ENCODE peak calls at places on chromosomes 16 and 17, in ten cellular contexts. One of them, this sample, is unnamed.

GRCh38 chr17:21275047-21275578 is 9.4 kb upstream of the MAP2K3 start:
- DNase-seq in stimulated activated CD4-positive, alpha-beta T cell treated with anti-CD3 and anti-CD28 coated beads, Interleukin-4, amount 100 ng/mL, for 4 hours: no peak
- DNase-seq in activated naive CD8-positive, alpha-beta T cell treated with anti-CD3 and anti-CD28 coated beads for 36 hours: no peak
- DNase-seq in KG1: no peak
- DNase-seq in A549: no peak
- DNase-seq in iPS DF 6.9: no peak
- DNase-seq in type B pancreatic cell: no peak
- DNase-seq in left colon: no peak
- DNase-seq in pulmonary artery endothelial cell: no peak
- DNase-seq in CD8-positive, alpha-beta memory T cell: no peak
- DNase-seq in this sample: no peak

GRCh38 chr16:85460983-85461813 is 151.9 kb upstream of the GSE1 start:
- DNase-seq in KG1: no peak
- DNase-seq in CD8-positive, alpha-beta memory T cell: no peak
- DNase-seq in A549: peak; percentile 43
- DNase-seq in pulmonary artery endothelial cell: no peak
- DNase-seq in left colon: no peak
- DNase-seq in type B pancreatic cell: no peak
- DNase-seq in iPS DF 6.9: no peak
- DNase-seq in activated naive CD8-positive, alpha-beta T cell treated with anti-CD3 and anti-CD28 coated beads for 36 hours: no peak
- DNase-seq in stimulated activated CD4-positive, alpha-beta T cell treated with anti-CD3 and anti-CD28 coated beads, Interleukin-4, amount 100 ng/mL, for 4 hours: no peak
- DNase-seq in this sample: no peak

GRCh38 chr17:49616546-49617205 is 41.0 kb downstream of the NXPH3 start:
- DNase-seq in iPS DF 6.9: no peak
- DNase-seq in CD8-positive, alpha-beta memory T cell: no peak
- DNase-seq in pulmonary artery endothelial cell: no peak
- DNase-seq in KG1: no peak
- DNase-seq in stimulated activated CD4-positive, alpha-beta T cell treated with anti-CD3 and anti-CD28 coated beads, Interleukin-4, amount 100 ng/mL, for 4 hours: no peak
- DNase-seq in left colon: peak; percentile 42
- DNase-seq in activated naive CD8-positive, alpha-beta T cell treated with anti-CD3 and anti-CD28 coated beads for 36 hours: no peak
- DNase-seq in A549: no peak
- DNase-seq in type B pancreatic cell: no peak
- DNase-seq in this sample: peak; percentile 2

GRCh38 chr17:17935321-17936271 is 36.6 kb downstream of the TOM1L2 start:
- DNase-seq in activated naive CD8-positive, alpha-beta T cell treated with anti-CD3 and anti-CD28 coated beads for 36 hours: no peak
- DNase-seq in KG1: no peak
- DNase-seq in left colon: peak; percentile 66
- DNase-seq in pulmonary artery endothelial cell: no peak
- DNase-seq in iPS DF 6.9: no peak
- DNase-seq in A549: peak; percentile 42
- DNase-seq in stimulated activated CD4-positive, alpha-beta T cell treated with anti-CD3 and anti-CD28 coated beads, Interleukin-4, amount 100 ng/mL, for 4 hours: no peak
- DNase-seq in type B pancreatic cell: no peak
- DNase-seq in CD8-positive, alpha-beta memory T cell: no peak
- DNase-seq in this sample: no peak

GRCh38 chr17:81524063-81524864 is 3.9 kb upstream of the FSCN2 start:
- DNase-seq in stimulated activated CD4-positive, alpha-beta T cell treated with anti-CD3 and anti-CD28 coated beads, Interleukin-4, amount 100 ng/mL, for 4 hours: no peak
- DNase-seq in A549: no peak
- DNase-seq in activated naive CD8-positive, alpha-beta T cell treated with anti-CD3 and anti-CD28 coated beads for 36 hours: no peak
- DNase-seq in iPS DF 6.9: no peak
- DNase-seq in left colon: no peak
- DNase-seq in type B pancreatic cell: no peak
- DNase-seq in pulmonary artery endothelial cell: no peak
- DNase-seq in KG1: no peak
- DNase-seq in CD8-positive, alpha-beta memory T cell: no peak
- DNase-seq in this sample: no peak

GRCh38 chr17:58318627-58319180 is 9.9 kb downstream of the TSPOAP1 start:
- DNase-seq in KG1: no peak
- DNase-seq in type B pancreatic cell: no peak
- DNase-seq in CD8-positive, alpha-beta memory T cell: peak; percentile 40
- DNase-seq in activated naive CD8-positive, alpha-beta T cell treated with anti-CD3 and anti-CD28 coated beads for 36 hours: no peak
- DNase-seq in stimulated activated CD4-positive, alpha-beta T cell treated with anti-CD3 and anti-CD28 coated beads, Interleukin-4, amount 100 ng/mL, for 4 hours: no peak
- DNase-seq in A549: no peak
- DNase-seq in left colon: no peak
- DNase-seq in pulmonary artery endothelial cell: no peak
- DNase-seq in iPS DF 6.9: no peak
- DNase-seq in this sample: no peak

GRCh38 chr17:37742114-37742761 is 2.6 kb downstream of the HNF1B start:
- DNase-seq in KG1: peak; percentile 20
- DNase-seq in stimulated activated CD4-positive, alpha-beta T cell treated with anti-CD3 and anti-CD28 coated beads, Interleukin-4, amount 100 ng/mL, for 4 hours: no peak
- DNase-seq in A549: peak; percentile 59
- DNase-seq in CD8-positive, alpha-beta memory T cell: no peak
- DNase-seq in activated naive CD8-positive, alpha-beta T cell treated with anti-CD3 and anti-CD28 coated beads for 36 hours: no peak
- DNase-seq in left colon: no peak
- DNase-seq in type B pancreatic cell: no peak
- DNase-seq in iPS DF 6.9: no peak
- DNase-seq in pulmonary artery endothelial cell: no peak
- DNase-seq in this sample: peak; percentile 26

GRCh38 chr17:5203178-5203907 is 11.7 kb upstream of the ZNF594 start:
- DNase-seq in KG1: no peak
- DNase-seq in A549: no peak
- DNase-seq in left colon: no peak
- DNase-seq in CD8-positive, alpha-beta memory T cell: no peak
- DNase-seq in activated naive CD8-positive, alpha-beta T cell treated with anti-CD3 and anti-CD28 coated beads for 36 hours: no peak
- DNase-seq in stimulated activated CD4-positive, alpha-beta T cell treated with anti-CD3 and anti-CD28 coated beads, Interleukin-4, amount 100 ng/mL, for 4 hours: no peak
- DNase-seq in pulmonary artery endothelial cell: no peak
- DNase-seq in type B pancreatic cell: no peak
- DNase-seq in iPS DF 6.9: no peak
- DNase-seq in this sample: no peak

GRCh38 chr17:57619061-57619937 is 125.8 kb downstream of the CCDC182 start:
- DNase-seq in left colon: no peak
- DNase-seq in type B pancreatic cell: no peak
- DNase-seq in iPS DF 6.9: no peak
- DNase-seq in stimulated activated CD4-positive, alpha-beta T cell treated with anti-CD3 and anti-CD28 coated beads, Interleukin-4, amount 100 ng/mL, for 4 hours: no peak
- DNase-seq in A549: no peak
- DNase-seq in activated naive CD8-positive, alpha-beta T cell treated with anti-CD3 and anti-CD28 coated beads for 36 hours: no peak
- DNase-seq in CD8-positive, alpha-beta memory T cell: no peak
- DNase-seq in KG1: no peak
- DNase-seq in pulmonary artery endothelial cell: no peak
- DNase-seq in this sample: no peak

GRCh38 chr17:67390646-67391480 is 13.8 kb downstream of the PITPNC1 start:
- DNase-seq in iPS DF 6.9: no peak
- DNase-seq in left colon: no peak
- DNase-seq in KG1: no peak
- DNase-seq in A549: peak; percentile 83
- DNase-seq in pulmonary artery endothelial cell: peak; percentile 71
- DNase-seq in stimulated activated CD4-positive, alpha-beta T cell treated with anti-CD3 and anti-CD28 coated beads, Interleukin-4, amount 100 ng/mL, for 4 hours: peak; percentile 46
- DNase-seq in activated naive CD8-positive, alpha-beta T cell treated with anti-CD3 and anti-CD28 coated beads for 36 hours: peak; percentile 79
- DNase-seq in CD8-positive, alpha-beta memory T cell: peak; percentile 82
- DNase-seq in type B pancreatic cell: no peak
- DNase-seq in this sample: peak; percentile 75

GRCh38 chr16:19071811-19072777 is 4.7 kb downstream of the COQ7 start:
- DNase-seq in pulmonary artery endothelial cell: no peak
- DNase-seq in CD8-positive, alpha-beta memory T cell: peak; percentile 60
- DNase-seq in type B pancreatic cell: no peak
- DNase-seq in KG1: no peak
- DNase-seq in iPS DF 6.9: peak; percentile 52
- DNase-seq in activated naive CD8-positive, alpha-beta T cell treated with anti-CD3 and anti-CD28 coated beads for 36 hours: peak; percentile 50
- DNase-seq in left colon: peak; percentile 36
- DNase-seq in A549: peak; percentile 77
- DNase-seq in stimulated activated CD4-positive, alpha-beta T cell treated with anti-CD3 and anti-CD28 coated beads, Interleukin-4, amount 100 ng/mL, for 4 hours: peak; percentile 32
- DNase-seq in this sample: no peak

GRCh38 chr16:84755004-84755672 is 55.3 kb downstream of the USP10 start:
- DNase-seq in KG1: no peak
- DNase-seq in CD8-positive, alpha-beta memory T cell: no peak
- DNase-seq in iPS DF 6.9: no peak
- DNase-seq in type B pancreatic cell: no peak
- DNase-seq in activated naive CD8-positive, alpha-beta T cell treated with anti-CD3 and anti-CD28 coated beads for 36 hours: no peak
- DNase-seq in stimulated activated CD4-positive, alpha-beta T cell treated with anti-CD3 and anti-CD28 coated beads, Interleukin-4, amount 100 ng/mL, for 4 hours: no peak
- DNase-seq in pulmonary artery endothelial cell: no peak
- DNase-seq in left colon: no peak
- DNase-seq in A549: no peak
- DNase-seq in this sample: no peak

GRCh38 chr16:66690106-66690847 is 6.3 kb downstream of the CMTM4 start:
- DNase-seq in KG1: no peak
- DNase-seq in activated naive CD8-positive, alpha-beta T cell treated with anti-CD3 and anti-CD28 coated beads for 36 hours: no peak
- DNase-seq in type B pancreatic cell: no peak
- DNase-seq in A549: no peak
- DNase-seq in CD8-positive, alpha-beta memory T cell: no peak
- DNase-seq in iPS DF 6.9: no peak
- DNase-seq in left colon: no peak
- DNase-seq in pulmonary artery endothelial cell: no peak
- DNase-seq in stimulated activated CD4-positive, alpha-beta T cell treated with anti-CD3 and anti-CD28 coated beads, Interleukin-4, amount 100 ng/mL, for 4 hours: no peak
- DNase-seq in this sample: no peak

GRCh38 chr17:44360144-44360533 is 3.5 kb downstream of the FAM171A2 start:
- DNase-seq in A549: no peak
- DNase-seq in pulmonary artery endothelial cell: no peak
- DNase-seq in type B pancreatic cell: no peak
- DNase-seq in left colon: no peak
- DNase-seq in iPS DF 6.9: no peak
- DNase-seq in activated naive CD8-positive, alpha-beta T cell treated with anti-CD3 and anti-CD28 coated beads for 36 hours: no peak
- DNase-seq in KG1: no peak
- DNase-seq in stimulated activated CD4-positive, alpha-beta T cell treated with anti-CD3 and anti-CD28 coated beads, Interleukin-4, amount 100 ng/mL, for 4 hours: no peak
- DNase-seq in CD8-positive, alpha-beta memory T cell: no peak
- DNase-seq in this sample: no peak

GRCh38 chr16:84228321-84228838 is 11.4 kb downstream of the KCNG4 start:
- DNase-seq in iPS DF 6.9: no peak
- DNase-seq in type B pancreatic cell: no peak
- DNase-seq in pulmonary artery endothelial cell: peak; percentile 46
- DNase-seq in activated naive CD8-positive, alpha-beta T cell treated with anti-CD3 and anti-CD28 coated beads for 36 hours: no peak
- DNase-seq in CD8-positive, alpha-beta memory T cell: no peak
- DNase-seq in A549: peak; percentile 79
- DNase-seq in stimulated activated CD4-positive, alpha-beta T cell treated with anti-CD3 and anti-CD28 coated beads, Interleukin-4, amount 100 ng/mL, for 4 hours: no peak
- DNase-seq in KG1: no peak
- DNase-seq in left colon: peak; percentile 41
- DNase-seq in this sample: no peak